ENCODE peak calls at places on chromosomes 1 and 21, in eight cellular contexts. One of them, this sample, is unnamed.

GRCh38 chr1:159867322-159868064 is 5.0 kb upstream of the VSIG8 start:
- DNase-seq in astrocyte: no peak
- DNase-seq in heart right ventricle: no peak
- DNase-seq in right lobe of liver: peak; percentile 68
- DNase-seq in A549: no peak
- DNase-seq in spleen: no peak
- DNase-seq in right atrium auricular region: no peak
- DNase-seq in PC-3: no peak
- DNase-seq in this sample: no peak

GRCh38 chr1:201108614-201109013 is 3.6 kb downstream of the CACNA1S start:
- DNase-seq in right lobe of liver: no peak
- DNase-seq in heart right ventricle: no peak
- DNase-seq in right atrium auricular region: no peak
- DNase-seq in A549: no peak
- DNase-seq in PC-3: no peak
- DNase-seq in astrocyte: no peak
- DNase-seq in spleen: no peak
- DNase-seq in this sample: no peak

GRCh38 chr21:45910548-45911221 is 70.9 kb upstream of the COL6A1 start:
- DNase-seq in A549: no peak
- DNase-seq in right lobe of liver: no peak
- DNase-seq in right atrium auricular region: no peak
- DNase-seq in heart right ventricle: no peak
- DNase-seq in PC-3: no peak
- DNase-seq in astrocyte: no peak
- DNase-seq in spleen: no peak
- DNase-seq in this sample: no peak

GRCh38 chr1:202154766-202155477 is 5.5 kb downstream of the PTPN7 start:
- DNase-seq in heart right ventricle: no peak
- DNase-seq in A549: peak; percentile 46
- DNase-seq in right lobe of liver: no peak
- DNase-seq in spleen: no peak
- DNase-seq in PC-3: peak; percentile 33
- DNase-seq in astrocyte: peak; percentile 49
- DNase-seq in right atrium auricular region: no peak
- DNase-seq in this sample: peak; percentile 19

GRCh38 chr1:117527566-117528102 is 78.2 kb upstream of the TENT5C start:
- DNase-seq in spleen: no peak
- DNase-seq in heart right ventricle: no peak
- DNase-seq in right atrium auricular region: no peak
- DNase-seq in astrocyte: peak; percentile 54
- DNase-seq in right lobe of liver: no peak
- DNase-seq in PC-3: no peak
- DNase-seq in A549: no peak
- DNase-seq in this sample: no peak

GRCh38 chr1:116764466-116764896 is 10.3 kb downstream of the CD2 start:
- DNase-seq in A549: no peak
- DNase-seq in right lobe of liver: no peak
- DNase-seq in heart right ventricle: no peak
- DNase-seq in astrocyte: no peak
- DNase-seq in right atrium auricular region: no peak
- DNase-seq in PC-3: no peak
- DNase-seq in spleen: no peak
- DNase-seq in this sample: no peak

GRCh38 chr1:206447079-206447780 is 23.0 kb upstream of the IKBKE start:
- DNase-seq in PC-3: no peak
- DNase-seq in astrocyte: no peak
- DNase-seq in right atrium auricular region: no peak
- DNase-seq in heart right ventricle: no peak
- DNase-seq in right lobe of liver: no peak
- DNase-seq in A549: no peak
- DNase-seq in spleen: no peak
- DNase-seq in this sample: no peak

GRCh38 chr21:43815107-43815742 is 25.8 kb downstream of the RRP1 start:
- DNase-seq in heart right ventricle: no peak
- DNase-seq in astrocyte: no peak
- DNase-seq in right atrium auricular region: no peak
- DNase-seq in PC-3: no peak
- DNase-seq in right lobe of liver: no peak
- DNase-seq in spleen: no peak
- DNase-seq in A549: no peak
- DNase-seq in this sample: no peak

GRCh38 chr1:113813218-113813617 is 942 bp upstream of the RSBN1 start:
- DNase-seq in heart right ventricle: no peak
- DNase-seq in PC-3: no peak
- DNase-seq in spleen: no peak
- DNase-seq in A549: no peak
- DNase-seq in right atrium auricular region: no peak
- DNase-seq in right lobe of liver: no peak
- DNase-seq in astrocyte: no peak
- DNase-seq in this sample: no peak
- H3K9me3 ChIP-seq in heart right ventricle: no peaks in the 10 kb centered on the region
- H3K9me3 ChIP-seq in PC-3: no peaks in the 10 kb centered on the region
- H3K9me3 ChIP-seq in spleen: no peaks in the 10 kb centered on the region
- H3K9me3 ChIP-seq in A549: no peaks in the 10 kb centered on the region
- H3K9me3 ChIP-seq in right atrium auricular region: no peaks in the 10 kb centered on the region
- H3K9me3 ChIP-seq in right lobe of liver: no peaks in the 10 kb centered on the region
- H3K9me3 ChIP-seq in astrocyte: no peaks in the 10 kb centered on the region
- H3K9me3 ChIP-seq in this sample: no peaks in the 10 kb centered on the region

DNA sequence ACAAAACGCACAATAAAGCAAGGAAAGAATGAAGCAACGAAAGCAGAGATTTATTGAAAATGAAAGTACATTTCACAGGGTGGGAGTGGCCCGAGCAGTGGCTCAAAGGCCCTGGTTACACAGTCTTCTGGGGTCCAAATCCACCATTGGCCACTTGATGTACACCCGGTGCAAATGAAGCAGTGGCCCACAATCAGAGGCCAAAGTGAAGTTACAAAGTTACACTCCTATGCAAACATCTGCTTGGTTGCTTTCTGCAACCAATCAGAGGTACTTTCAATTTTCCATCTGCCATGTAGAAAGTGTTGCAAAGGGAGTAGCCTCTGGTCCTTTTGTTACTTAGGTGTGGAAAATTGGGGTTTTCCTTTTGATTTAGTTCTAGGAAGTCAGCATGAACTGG is 10.0 kb upstream of the DNAH14 start:
- DNase-seq in heart right ventricle: no peak
- DNase-seq in right atrium auricular region: no peak
- DNase-seq in A549: no peak
- DNase-seq in astrocyte: no peak
- DNase-seq in spleen: no peak
- DNase-seq in PC-3: no peak
- DNase-seq in right lobe of liver: no peak
- DNase-seq in this sample: no peak
- H3K4me3 ChIP-seq in heart right ventricle: no peak overlapping the region
- H3K4me3 ChIP-seq in right atrium auricular region: no peak overlapping the region
- H3K4me3 ChIP-seq in A549: no peak overlapping the region
- H3K4me3 ChIP-seq in astrocyte: no peak overlapping the region
- H3K4me3 ChIP-seq in spleen: no peak overlapping the region
- H3K4me3 ChIP-seq in PC-3: no peak overlapping the region
- H3K4me3 ChIP-seq in right lobe of liver: peak overlapping the region; percentile 31
- H3K4me3 ChIP-seq in this sample: no peak overlapping the region

GRCh38 chr1:170967042-170967910 is 31.9 kb downstream of the MROH9 start:
- DNase-seq in right atrium auricular region: no peak
- DNase-seq in astrocyte: peak; percentile 27
- DNase-seq in A549: peak; percentile 10
- DNase-seq in PC-3: peak; percentile 77
- DNase-seq in right lobe of liver: no peak
- DNase-seq in spleen: no peak
- DNase-seq in heart right ventricle: peak; percentile 11
- DNase-seq in this sample: peak; percentile 11
- TF ChIP-seq CTCF in right atrium auricular region: peak; percentile 38
- TF ChIP-seq CTCF in astrocyte: peak; percentile 78
- TF ChIP-seq CTCF in A549: peak; percentile 42
- TF ChIP-seq CTCF in PC-3: peak; percentile 92
- TF ChIP-seq CTCF in right lobe of liver: peak; percentile 67
- TF ChIP-seq CTCF in spleen: peak; percentile 57
- TF ChIP-seq CTCF in heart right ventricle: peak; percentile 73
- TF ChIP-seq CTCF in this sample: peak; percentile 67

GRCh38 chr1:2820731-2821372 is 19.4 kb upstream of the TTC34 start:
- DNase-seq in right lobe of liver: no peak
- DNase-seq in right atrium auricular region: no peak
- DNase-seq in heart right ventricle: no peak
- DNase-seq in A549: no peak
- DNase-seq in spleen: no peak
- DNase-seq in astrocyte: no peak
- DNase-seq in PC-3: no peak
- DNase-seq in this sample: no peak

GRCh38 chr1:2821970-2822620 is 20.6 kb upstream of the TTC34 start:
- DNase-seq in astrocyte: no peak
- DNase-seq in PC-3: peak; percentile 41
- DNase-seq in right atrium auricular region: no peak
- DNase-seq in right lobe of liver: peak; percentile 56
- DNase-seq in spleen: no peak
- DNase-seq in heart right ventricle: peak; percentile 32
- DNase-seq in A549: peak; percentile 38
- DNase-seq in this sample: no peak

GRCh38 chr1:2822621-2823145 is 21.2 kb upstream of the TTC34 start:
- DNase-seq in A549: no peak
- DNase-seq in spleen: no peak
- DNase-seq in right lobe of liver: no peak
- DNase-seq in astrocyte: no peak
- DNase-seq in heart right ventricle: no peak
- DNase-seq in PC-3: no peak
- DNase-seq in right atrium auricular region: no peak
- DNase-seq in this sample: no peak

GRCh38 chr1:2819831-2820730 is 18.6 kb upstream of the TTC34 start:
- DNase-seq in astrocyte: no peak
- DNase-seq in A549: no peak
- DNase-seq in right atrium auricular region: no peak
- DNase-seq in spleen: no peak
- DNase-seq in PC-3: no peak
- DNase-seq in heart right ventricle: no peak
- DNase-seq in right lobe of liver: no peak
- DNase-seq in this sample: no peak

DNA sequence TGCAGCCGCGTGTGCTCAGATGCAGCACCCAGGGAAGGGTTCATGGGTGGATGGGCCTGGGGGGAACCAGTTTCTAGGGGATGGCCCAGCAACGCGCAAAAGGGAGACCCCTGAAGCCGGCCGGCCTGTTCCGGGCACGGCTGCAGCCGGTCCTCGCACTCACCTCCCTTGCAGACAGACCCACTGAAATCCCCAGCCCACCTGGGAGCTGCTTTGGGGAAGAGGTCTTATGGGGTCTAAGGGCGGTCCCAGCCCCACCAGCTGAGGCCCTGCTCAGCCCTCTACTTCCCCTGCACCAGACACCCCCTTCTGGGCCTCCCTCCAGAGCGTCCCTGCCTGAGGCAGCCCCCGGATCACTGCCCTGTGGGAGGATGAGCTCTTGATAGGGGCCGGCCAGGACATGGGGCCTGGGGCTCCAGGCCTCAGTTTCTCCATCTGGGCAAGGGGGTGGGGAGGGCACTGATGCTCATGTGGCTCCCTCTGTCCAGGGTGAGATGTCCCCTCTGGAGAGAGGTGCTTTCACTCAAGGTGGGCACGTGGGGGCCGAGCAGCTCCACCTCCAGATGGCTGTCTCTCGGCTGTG is 20.0 kb upstream of the TTC34 start:
- DNase-seq in astrocyte: no peak
- DNase-seq in A549: no peak
- DNase-seq in spleen: no peak
- DNase-seq in heart right ventricle: no peak
- DNase-seq in PC-3: no peak
- DNase-seq in right atrium auricular region: no peak
- DNase-seq in right lobe of liver: no peak
- DNase-seq in this sample: no peak
- H3K9me3 ChIP-seq in astrocyte: peaks cover 14% of the 10 kb centered on the region
- H3K9me3 ChIP-seq in A549: no peaks in the 10 kb centered on the region
- H3K9me3 ChIP-seq in spleen: no peaks in the 10 kb centered on the region
- H3K9me3 ChIP-seq in heart right ventricle: no peaks in the 10 kb centered on the region
- H3K9me3 ChIP-seq in PC-3: peaks cover under 1% of the 10 kb centered on the region
- H3K9me3 ChIP-seq in right atrium auricular region: no peaks in the 10 kb centered on the region
- H3K9me3 ChIP-seq in right lobe of liver: no peaks in the 10 kb centered on the region
- H3K9me3 ChIP-seq in this sample: peaks cover 46% of the 10 kb centered on the region

GRCh38 chr1:151132676-151133338 is 13.6 kb downstream of the SEMA6C start:
- DNase-seq in PC-3: no peak
- DNase-seq in astrocyte: no peak
- DNase-seq in right atrium auricular region: no peak
- DNase-seq in heart right ventricle: no peak
- DNase-seq in A549: no peak
- DNase-seq in spleen: no peak
- DNase-seq in right lobe of liver: no peak
- DNase-seq in this sample: no peak
- H3K4me3 ChIP-seq in PC-3: no peak overlapping the region
- H3K4me3 ChIP-seq in astrocyte: no peak overlapping the region
- H3K4me3 ChIP-seq in right atrium auricular region: no peak overlapping the region
- H3K4me3 ChIP-seq in heart right ventricle: no peak overlapping the region
- H3K4me3 ChIP-seq in A549: no peak overlapping the region
- H3K4me3 ChIP-seq in spleen: no peak overlapping the region
- H3K4me3 ChIP-seq in right lobe of liver: no peak overlapping the region
- H3K4me3 ChIP-seq in this sample: no peak overlapping the region